ENCODE peak calls at places on chromosomes 13 and 19, in ten cellular contexts. H is thoracic aorta, L is astrocyte, Y is heart right ventricle, F is fibroblast of lung, S is ascending aorta, A is NB4, V is fibroblast of pulmonary artery, U is psoas muscle, I is hepatocyte. X is an unnamed sample.

GRCh38 chr13:34300559-34300958 is 482.6 kb downstream of the RFC3 start:
- DNase-seq in H (no peak), L (peak), Y (no peak), F (peak), S (no peak), A (no peak), V (no peak), U (no peak), I (peak), X (no peak)

GRCh38 chr19:38773469-38774177 is at the start of gene LGALS7:
- DNase-seq in H (no peak), L (no peak), Y (no peak), F (no peak), S (no peak), A (no peak), V (no peak), U (no peak), I (no peak), X (no peak)

GRCh38 chr13:41222259-41222852 is 28.0 kb upstream of the KBTBD7 start:
- DNase-seq in H (no peak), L (peak), Y (peak), F (peak), S (no peak), A (peak), V (peak), U (no peak), I (peak), X (peak)

GRCh38 chr13:109871018-109871370 is 84.6 kb upstream of the IRS2 start:
- DNase-seq in H (no peak), L (peak), Y (no peak), F (peak), S (no peak), A (no peak), V (peak), U (no peak), I (no peak), X (no peak)

GRCh38 chr19:47643281-47643680 is 34.3 kb downstream of the BICRA start:
- DNase-seq in H (no peak), L (no peak), Y (no peak), F (no peak), S (no peak), A (no peak), V (no peak), U (no peak), I (no peak), X (no peak)

GRCh38 chr13:43268632-43269031 is 245.2 kb downstream of the DNAJC15 start:
- DNase-seq in H (no peak), L (no peak), Y (no peak), F (no peak), S (no peak), A (no peak), V (peak), U (no peak), I (no peak), X (no peak)

GRCh38 chr19:50455992-50456391 is 20.3 kb upstream of the EMC10 start:
- DNase-seq in H (no peak), L (no peak), Y (no peak), F (no peak), S (no peak), A (no peak), V (no peak), U (no peak), I (no peak), X (no peak)

GRCh38 chr19:42850981-42851717 is 28.4 kb downstream of the PSG1 start:
- DNase-seq in H (peak), L (peak), Y (peak), F (peak), S (peak), A (peak), V (peak), U (peak), I (no peak), X (peak)

GRCh38 chr13:79346300-79346914 is 59.6 kb downstream of the RBM26 start:
- DNase-seq in H (no peak), L (peak), Y (no peak), F (no peak), S (no peak), A (no peak), V (no peak), U (no peak), I (no peak), X (no peak)

GRCh38 chr19:57560049-57560491 is 407 bp upstream of the ZNF550 start:
- DNase-seq in H (no peak), L (peak), Y (peak), F (peak), S (no peak), A (no peak), V (peak), U (peak), I (no peak), X (no peak)

GRCh38 chr19:16022681-16023557 is 53.4 kb upstream of the TPM4 start:
- DNase-seq in H (no peak), L (no peak), Y (no peak), F (no peak), S (no peak), A (no peak), V (no peak), U (no peak), I (no peak), X (no peak)

GRCh38 chr19:51016798-51017683 is 2.5 kb downstream of the KLK10 start:
- DNase-seq in H (no peak), L (no peak), Y (peak), F (peak), S (no peak), A (peak), V (peak), U (no peak), I (peak), X (no peak)

GRCh38 chr13:46179576-46180368 is 2.2 kb downstream of the LCP1 start:
- DNase-seq in H (peak), L (no peak), Y (peak), F (no peak), S (no peak), A (peak), V (no peak), U (peak), I (no peak), X (no peak)

GRCh38 chr13:21576424-21576823 is 27.5 kb downstream of the MICU2 start:
- DNase-seq in H (no peak), L (no peak), Y (no peak), F (peak), S (no peak), A (peak), V (no peak), U (no peak), I (no peak), X (no peak)

GRCh38 chr13:112775791-112776279 is 86.0 kb downstream of the ATP11A start:
- DNase-seq in H (no peak), L (no peak), Y (no peak), F (no peak), S (no peak), A (no peak), V (no peak), U (no peak), I (no peak), X (no peak)

GRCh38 chr19:52722062-52723005 is 12.5 kb downstream of the ZNF611 start:
- DNase-seq in H (no peak), L (peak), Y (no peak), F (peak), S (no peak), A (no peak), V (peak), U (no peak), I (peak), X (no peak)

GRCh38 chr13:42221321-42221720 is 50.6 kb upstream of the AKAP11 start:
- DNase-seq in H (no peak), L (no peak), Y (no peak), F (peak), S (no peak), A (no peak), V (peak), U (no peak), I (no peak), X (no peak)

GRCh38 chr13:65497265-65497664 is 1732.9 kb downstream of the PCDH9 start:
- DNase-seq in H (no peak), L (peak), Y (no peak), F (no peak), S (no peak), A (no peak), V (peak), U (no peak), I (no peak), X (peak)

GRCh38 chr19:44576843-44577565 is 36.4 kb upstream of the IGSF23 start:
- DNase-seq in H (no peak), L (peak), Y (no peak), F (peak), S (no peak), A (peak), V (peak), U (no peak), I (peak), X (no peak)

GRCh38 chr19:30314056-30314804 is 58.0 kb upstream of the ZNF536 start:
- DNase-seq in H (no peak), L (no peak), Y (no peak), F (no peak), S (no peak), A (no peak), V (no peak), U (no peak), I (peak), X (no peak)

GRCh38 chr13:44078806-44079378 is 199.2 kb downstream of the LACC1 start:
- DNase-seq in H (no peak), L (no peak), Y (no peak), F (no peak), S (no peak), A (no peak), V (no peak), U (no peak), I (no peak), X (no peak)

GRCh38 chr13:98909016-98909415 is 68.8 kb downstream of the DOCK9 start:
- DNase-seq in H (no peak), L (no peak), Y (no peak), F (no peak), S (no peak), A (no peak), V (peak), U (no peak), I (no peak), X (no peak)

GRCh38 chr13:113408562-113408961 is 44.6 kb upstream of the GRTP1 start:
- DNase-seq in H (no peak), L (no peak), Y (no peak), F (no peak), S (no peak), A (no peak), V (no peak), U (no peak), I (no peak), X (no peak)

GRCh38 chr13:34993470-34993869 is 51.4 kb downstream of the NBEA start:
- DNase-seq in H (no peak), L (peak), Y (no peak), F (peak), S (no peak), A (no peak), V (peak), U (no peak), I (no peak), X (no peak)

GRCh38 chr13:39603424-39603947 is 493 bp upstream of the LHFPL6 start:
- DNase-seq in H (no peak), L (peak), Y (peak), F (peak), S (no peak), A (peak), V (peak), U (no peak), I (peak), X (no peak)

GRCh38 chr19:7924651-7925170 is 1.2 kb downstream of the CTXN1 start:
- DNase-seq in H (no peak), L (no peak), Y (no peak), F (no peak), S (no peak), A (no peak), V (no peak), U (peak), I (no peak), X (no peak)
- H3K4me3 ChIP-seq in H (peak), L (peak), Y (peak), F (peak), S (peak), A (no peak), V (no peak), U (peak), I (no peak), X (peak)

DNA sequence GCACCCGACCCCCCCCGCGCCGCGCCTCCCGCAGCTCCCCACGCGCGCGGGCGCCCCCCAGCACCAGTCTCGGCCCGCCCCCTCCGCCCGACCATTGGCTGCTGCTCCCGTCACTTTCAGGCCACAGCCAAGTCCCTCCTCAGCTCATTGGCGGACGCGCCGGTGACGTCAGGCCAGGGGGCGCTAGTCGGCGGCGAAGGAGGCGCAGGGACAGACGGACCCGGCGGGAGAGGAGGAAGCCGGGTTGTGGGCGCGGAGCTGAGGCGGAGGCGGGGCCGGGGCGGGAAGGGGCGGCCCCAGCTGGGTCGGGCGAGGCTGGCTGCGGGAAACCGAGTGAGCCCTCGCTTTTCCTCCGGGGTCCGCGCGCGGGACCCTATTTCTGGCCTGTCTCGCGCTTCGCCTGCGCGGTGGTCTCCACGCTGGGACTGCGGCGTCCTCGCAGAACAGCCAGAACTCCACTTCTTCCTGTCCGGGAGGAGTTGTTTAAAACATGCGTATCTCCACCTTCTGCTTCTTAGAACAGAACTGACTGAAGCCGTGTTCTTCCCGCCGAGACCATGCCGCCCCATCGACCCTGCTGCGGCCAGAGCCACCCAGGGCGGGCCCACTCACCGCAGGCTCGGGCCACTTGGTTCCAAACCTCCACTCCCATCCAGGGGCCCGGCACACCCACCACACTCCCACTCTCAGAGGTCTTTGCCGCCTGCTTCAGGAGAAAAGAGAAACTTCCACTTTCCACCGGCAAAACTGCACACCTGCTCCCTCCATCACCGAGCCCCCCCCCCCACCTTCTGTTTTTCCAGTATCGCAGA is 459 bp upstream of the TMTC4 start:
- DNase-seq in H (peak), L (peak), Y (peak), F (peak), S (peak), A (peak), V (peak), U (peak), I (peak), X (peak)
- TF ChIP-seq CTCF in H (peak), L (no peak), Y (peak), F (peak), S (no peak), A (peak), V (peak), U (peak), I (peak), X (peak)

GRCh38 chr13:100773923-100774641 is 99.5 kb upstream of the TMTC4 start:
- DNase-seq in H (no peak), L (no peak), Y (no peak), F (no peak), S (no peak), A (no peak), V (no peak), U (no peak), I (no peak), X (no peak)
- H3K4me3 ChIP-seq in H (no peak), L (no peak), Y (no peak), F (no peak), S (no peak), A (no peak), V (no peak), U (no peak), I (no peak), X (no peak)

GRCh38 chr13:97119899-97120745 is 102.0 kb upstream of the MBNL2 start:
- DNase-seq in H (no peak), L (peak), Y (no peak), F (no peak), S (no peak), A (no peak), V (no peak), U (no peak), I (no peak), X (no peak)
- TF ChIP-seq CTCF in H (no peak), L (no peak), Y (no peak), F (no peak), S (no peak), A (no peak), V (no peak), U (no peak), I (no peak), X (no peak)

DNA sequence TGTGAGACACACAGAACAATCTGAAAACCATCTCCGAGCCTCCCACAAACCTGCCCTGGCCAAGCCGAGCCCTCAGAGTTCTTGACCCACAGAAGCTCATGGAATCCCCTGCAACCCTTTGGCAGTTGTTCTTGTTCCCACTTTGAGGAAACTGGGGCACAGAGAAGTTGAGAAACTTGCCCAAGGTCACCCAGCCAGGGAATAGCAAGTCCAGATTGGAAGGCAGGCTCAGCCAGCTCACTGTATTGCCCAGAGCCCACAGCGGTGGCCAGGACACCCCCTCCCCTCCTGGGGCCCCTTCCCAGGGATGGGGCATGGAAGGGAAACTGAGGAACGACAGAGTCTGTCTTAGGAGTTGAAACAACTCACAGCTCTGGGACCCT is 1.8 kb downstream of the ZSWIM4 start:
- DNase-seq in H (no peak), L (no peak), Y (no peak), F (no peak), S (no peak), A (no peak), V (no peak), U (no peak), I (no peak), X (no peak)
- H3K4me3 ChIP-seq in H (peak), L (peak), Y (peak), F (peak), S (peak), A (no peak), V (peak), U (peak), I (no peak), X (peak)

GRCh38 chr13:94993608-94994007 is 281.3 kb upstream of the SOX21 start:
- DNase-seq in H (no peak), L (peak), Y (no peak), F (no peak), S (no peak), A (no peak), V (peak), U (no peak), I (no peak), X (no peak)
- TF ChIP-seq CTCF in H (no peak), L (no peak), Y (no peak), F (no peak), S (no peak), A (no peak), V (no peak), U (no peak), I (no peak), X (no peak)

GRCh38 chr13:27959976-27960361 is 9.1 kb downstream of the CDX2 start:
- DNase-seq in H (no peak), L (no peak), Y (no peak), F (no peak), S (no peak), A (no peak), V (no peak), U (no peak), I (no peak), X (no peak)

GRCh38 chr13:27960362-27961226 is 8.5 kb downstream of the CDX2 start:
- DNase-seq in H (no peak), L (no peak), Y (peak), F (peak), S (no peak), A (peak), V (peak), U (peak), I (peak), X (no peak)

GRCh38 chr13:27962982-27963381 is 6.1 kb downstream of the CDX2 start:
- DNase-seq in H (no peak), L (no peak), Y (no peak), F (no peak), S (no peak), A (no peak), V (no peak), U (no peak), I (peak), X (no peak)

GRCh38 chr13:27962128-27962841 is 6.8 kb downstream of the CDX2 start:
- DNase-seq in H (no peak), L (no peak), Y (no peak), F (no peak), S (no peak), A (no peak), V (no peak), U (no peak), I (peak), X (no peak)

GRCh38 chr13:27961227-27962085 is 7.7 kb downstream of the CDX2 start:
- DNase-seq in H (no peak), L (no peak), Y (no peak), F (no peak), S (no peak), A (no peak), V (no peak), U (no peak), I (peak), X (no peak)
- H3K4me3 ChIP-seq in H (peak), L (no peak), Y (peak), F (no peak), S (peak), A (no peak), V (no peak), U (peak), I (peak), X (no peak)

DNA sequence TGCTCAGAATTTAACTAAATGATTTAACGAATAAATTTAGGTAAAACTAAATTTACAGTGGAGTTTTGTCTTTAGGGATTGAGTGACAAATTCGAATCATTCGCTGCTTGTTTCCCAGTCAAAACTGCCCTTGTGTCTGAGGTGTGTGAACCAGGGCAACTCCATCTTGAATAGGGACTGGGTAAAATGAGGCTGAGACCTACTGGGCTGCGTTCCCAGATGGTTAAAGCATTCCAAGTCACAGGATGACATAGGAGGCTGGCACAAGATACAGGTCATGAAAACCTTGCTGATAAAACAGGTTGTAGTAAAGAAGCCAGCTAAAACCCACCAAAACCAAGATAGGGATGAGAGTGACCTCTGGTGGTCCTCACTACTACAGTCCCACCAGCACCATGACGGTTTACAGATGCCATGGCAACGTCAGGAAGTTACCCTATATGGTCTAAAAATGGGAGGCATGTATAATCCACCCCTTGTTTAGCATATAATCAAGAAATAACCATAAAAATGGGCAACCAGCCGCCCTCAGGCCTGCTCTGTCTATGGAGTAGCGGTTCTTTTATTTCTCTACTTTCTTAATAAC is 10.2 kb upstream of the ANKRD10 start:
- DNase-seq in H (no peak), L (no peak), Y (no peak), F (no peak), S (no peak), A (peak), V (peak), U (no peak), I (no peak), X (no peak)
- TF ChIP-seq CTCF in H (no peak), L (no peak), Y (peak), F (peak), S (no peak), A (peak), V (peak), U (peak), I (peak), X (no peak)

DNA sequence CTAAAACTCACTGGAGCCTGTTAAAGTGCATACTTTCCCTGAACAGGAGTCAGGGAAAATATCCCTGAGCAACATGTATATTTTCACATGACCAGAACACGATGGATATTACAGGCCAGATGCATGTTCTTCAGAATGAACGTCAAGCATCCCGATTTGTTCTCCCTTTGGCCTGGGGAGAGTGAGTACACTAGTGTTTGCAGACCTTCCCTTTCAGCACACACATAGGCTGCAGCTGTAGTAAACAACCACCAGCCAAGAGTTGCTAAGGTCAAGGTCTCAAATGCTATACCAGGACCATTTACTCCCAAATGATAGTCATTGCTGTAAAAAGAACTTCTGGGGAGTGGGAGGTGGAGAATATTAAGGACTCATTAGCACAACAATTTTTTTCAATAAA is 3.0 kb downstream of the KLF12 start:
- DNase-seq in H (no peak), L (no peak), Y (peak), F (peak), S (no peak), A (no peak), V (no peak), U (no peak), I (no peak), X (no peak)
- H3K4me3 ChIP-seq in H (peak), L (no peak), Y (peak), F (peak), S (peak), A (no peak), V (no peak), U (peak), I (no peak), X (no peak)

GRCh38 chr19:45677351-45678230 is 9.6 kb downstream of the GIPR start:
- DNase-seq in H (no peak), L (peak), Y (peak), F (peak), S (no peak), A (peak), V (peak), U (peak), I (peak), X (peak)
- TF ChIP-seq CTCF in H (no peak), L (no peak), Y (no peak), F (no peak), S (no peak), A (no peak), V (no peak), U (no peak), I (peak), X (no peak)